ENCODE peak calls at places on chromosomes 2 and 18, in four cellular contexts. T, K, E and U are unnamed samples.

GRCh38 chr2:174120346-174120745 is 128.0 kb downstream of the OLA1 start:
- DNase-seq in T (peak), E (no peak), K (no peak), U (no peak)

GRCh38 chr2:11129598-11130449 is 25.4 kb upstream of the SLC66A3 start:
- DNase-seq in K (peak), E (peak), T (peak), U (peak)

GRCh38 chr2:144217853-144218633 is 301.9 kb downstream of the ZEB2 start:
- DNase-seq in E (no peak), T (no peak), K (no peak), U (no peak)

GRCh38 chr2:222545821-222546540 is 109.9 kb downstream of the FARSB start:
- DNase-seq in K (no peak), E (no peak), T (no peak), U (no peak)

GRCh38 chr18:7021994-7022840 is 95.4 kb downstream of the LAMA1 start:
- DNase-seq in E (no peak), T (peak), K (no peak), U (peak)

GRCh38 chr18:59823611-59824195 is 76.1 kb upstream of the PMAIP1 start:
- DNase-seq in E (no peak), K (no peak), T (peak), U (peak)

GRCh38 chr18:46320297-46320696 is 216.1 kb downstream of the HAUS1 start:
- DNase-seq in T (no peak), K (no peak), E (no peak), U (no peak)

GRCh38 chr2:96239091-96239490 is 26.7 kb downstream of the TMEM127 start:
- DNase-seq in K (no peak), T (no peak), E (no peak), U (no peak)

GRCh38 chr2:119691189-119691588 is 12.2 kb downstream of the TMEM177 start:
- DNase-seq in E (no peak), T (no peak), K (no peak), U (no peak)

GRCh38 chr2:61328707-61329251 is 142.1 kb downstream of the USP34 start:
- DNase-seq in K (no peak), T (no peak), E (no peak), U (no peak)

GRCh38 chr2:12856934-12857660 is 140.4 kb downstream of the TRIB2 start:
- DNase-seq in E (peak), T (peak), K (no peak), U (no peak)

GRCh38 chr2:152115952-152116351 is 17.1 kb upstream of the CACNB4 start:
- DNase-seq in T (no peak), E (no peak), K (no peak), U (no peak)

GRCh38 chr2:216838146-216838545 is 21.7 kb downstream of the TNP1 start:
- DNase-seq in E (no peak), T (no peak), K (no peak), U (no peak)

GRCh38 chr2:64695656-64696310 is 42.1 kb upstream of the SERTAD2 start:
- DNase-seq in K (no peak), T (no peak), E (no peak), U (no peak)

GRCh38 chr18:79626905-79627749 is 52.5 kb upstream of the CTDP1 start:
- DNase-seq in K (no peak), E (no peak), T (no peak), U (no peak)

GRCh38 chr2:241228081-241228859 is 39.8 kb downstream of the ANO7 start:
- DNase-seq in T (no peak), K (no peak), E (no peak), U (no peak)

GRCh38 chr18:13796515-13796914 is 27.4 kb upstream of the MC5R start:
- DNase-seq in T (no peak), K (no peak), E (no peak), U (no peak)
- TF ChIP-seq CTCF in T (no peak), K (no peak), E (no peak), U (no peak)

GRCh38 chr2:108586631-108587030 is 52.4 kb downstream of the LIMS1 start:
- DNase-seq in T (no peak), E (no peak), K (no peak), U (no peak)
- TF ChIP-seq CTCF in T (no peak), E (no peak), K (no peak), U (no peak)

GRCh38 chr2:108330971-108331370 is 42.3 kb downstream of the SULT1C2 start:
- DNase-seq in E (no peak), K (no peak), T (no peak), U (no peak)

GRCh38 chr2:108325756-108326155 is 37.1 kb downstream of the SULT1C2 start:
- DNase-seq in E (no peak), K (no peak), T (no peak), U (no peak)

GRCh38 chr2:108324531-108325256 is 36.0 kb downstream of the SULT1C2 start:
- DNase-seq in T (no peak), K (no peak), E (no peak), U (no peak)

GRCh38 chr2:108329771-108330170 is 41.1 kb downstream of the SULT1C2 start:
- DNase-seq in E (no peak), T (no peak), K (no peak), U (no peak)
- TF ChIP-seq CTCF in E (no peak), T (no peak), K (no peak), U (no peak)

GRCh38 chr2:100741880-100742814 is 77.8 kb upstream of the NPAS2 start:
- DNase-seq in T (no peak), E (no peak), K (no peak), U (no peak)
- TF ChIP-seq CTCF in T (no peak), E (no peak), K (no peak), U (no peak)

DNA sequence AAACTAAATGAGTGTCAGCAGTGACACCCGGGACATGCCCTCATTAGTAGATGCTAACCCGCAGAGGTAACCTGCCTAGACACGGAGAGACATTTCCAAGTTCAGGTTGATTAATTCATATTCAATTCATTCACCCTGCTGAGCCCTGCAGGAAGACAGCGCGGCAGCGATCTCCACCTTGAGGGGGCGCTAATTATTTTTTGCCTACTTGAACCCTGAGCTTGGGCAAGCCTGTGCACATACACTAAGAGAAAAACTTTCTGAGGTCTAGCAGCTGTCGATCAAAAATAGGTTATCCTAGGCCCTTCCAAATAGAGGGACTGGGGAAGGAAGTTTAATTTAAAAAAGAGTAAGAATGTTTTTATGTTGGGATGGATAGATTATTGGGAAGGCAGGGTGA is 1.3 kb upstream of the LYPD6 start:
- DNase-seq in T (no peak), E (no peak), K (no peak), U (peak)
- TF ChIP-seq CTCF in T (no peak), E (no peak), K (no peak), U (peak)

GRCh38 chr2:112482309-112483046 is 522 bp downstream of the TTL start:
- DNase-seq in E (peak), T (peak), K (peak), U (peak)

GRCh38 chr2:112483047-112483473 is 1.1 kb downstream of the TTL start:
- DNase-seq in K (no peak), E (no peak), T (peak), U (peak)

GRCh38 chr2:112481528-112482228 is at the start of gene TTL:
- DNase-seq in K (peak), E (peak), T (peak), U (peak)

GRCh38 chr2:112481050-112481527 is 867 bp upstream of the TTL start:
- DNase-seq in T (peak), K (peak), E (peak), U (peak)

DNA sequence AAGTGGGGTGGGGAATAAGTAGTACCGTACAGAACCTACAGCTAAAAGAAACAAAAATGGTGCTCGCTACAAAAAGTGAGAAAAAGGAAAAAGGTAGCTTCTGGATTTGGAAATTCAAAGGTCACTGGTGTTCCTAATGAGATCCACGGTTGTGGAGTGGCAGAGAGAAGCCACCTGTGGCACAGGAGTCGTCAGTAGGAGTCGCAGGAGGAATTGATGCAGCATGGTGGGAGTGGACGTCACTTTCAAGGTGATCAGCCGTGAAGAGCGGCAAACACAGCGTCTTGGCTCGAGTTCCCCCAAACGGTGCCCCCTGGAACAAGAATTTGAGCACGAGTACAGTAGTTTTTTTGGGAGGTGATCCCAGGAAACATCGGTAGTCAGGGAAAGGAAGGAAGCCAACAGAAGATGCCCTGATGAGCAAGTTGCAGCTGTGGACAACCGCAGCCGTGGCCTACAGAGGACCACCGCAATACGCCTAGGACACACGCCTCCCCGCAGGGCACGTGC is 1.4 kb upstream of the TTL start:
- DNase-seq in K (no peak), E (peak), T (peak), U (no peak)
- TF ChIP-seq CTCF in K (no peak), E (no peak), T (no peak), U (no peak)

DNA sequence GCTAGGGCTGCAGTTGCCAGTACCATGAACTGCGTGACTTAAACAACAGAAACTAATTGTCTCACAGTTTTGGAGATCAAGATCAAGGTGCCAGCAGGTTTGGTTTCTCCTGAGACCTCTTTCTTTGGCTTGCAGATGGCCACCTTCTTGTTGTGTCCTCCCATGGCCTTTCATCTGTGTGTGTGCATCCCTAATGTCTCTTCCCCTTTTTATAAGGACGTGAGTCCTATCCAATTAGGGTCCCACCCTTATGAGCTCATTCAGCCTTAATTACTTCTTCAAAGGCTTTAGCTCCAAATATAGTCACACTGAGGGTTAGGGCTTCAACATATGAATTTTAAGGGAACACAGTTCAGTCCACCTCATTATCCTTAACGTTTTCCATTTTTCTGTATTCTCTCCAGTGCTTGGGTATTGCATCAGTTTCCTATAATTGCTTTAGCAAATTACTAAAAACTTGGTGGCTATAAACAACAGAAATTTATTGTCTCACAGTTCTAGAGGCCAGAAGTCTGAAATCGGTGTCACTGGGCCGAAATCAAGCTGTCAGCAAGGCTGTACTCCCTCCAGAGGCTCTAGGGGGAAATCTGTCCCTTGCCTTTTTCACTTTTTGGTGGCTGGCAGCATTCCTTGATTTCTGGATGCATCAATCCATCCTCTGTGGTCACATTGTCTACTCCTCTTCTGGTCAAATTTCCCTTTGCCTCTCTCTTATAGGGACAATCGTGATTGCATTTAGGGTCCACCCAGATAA is 34.1 kb downstream of the CDC42EP3 start:
- DNase-seq in E (no peak), T (no peak), K (no peak), U (no peak)
- TF ChIP-seq CTCF in E (no peak), T (no peak), K (no peak), U (no peak)

DNA sequence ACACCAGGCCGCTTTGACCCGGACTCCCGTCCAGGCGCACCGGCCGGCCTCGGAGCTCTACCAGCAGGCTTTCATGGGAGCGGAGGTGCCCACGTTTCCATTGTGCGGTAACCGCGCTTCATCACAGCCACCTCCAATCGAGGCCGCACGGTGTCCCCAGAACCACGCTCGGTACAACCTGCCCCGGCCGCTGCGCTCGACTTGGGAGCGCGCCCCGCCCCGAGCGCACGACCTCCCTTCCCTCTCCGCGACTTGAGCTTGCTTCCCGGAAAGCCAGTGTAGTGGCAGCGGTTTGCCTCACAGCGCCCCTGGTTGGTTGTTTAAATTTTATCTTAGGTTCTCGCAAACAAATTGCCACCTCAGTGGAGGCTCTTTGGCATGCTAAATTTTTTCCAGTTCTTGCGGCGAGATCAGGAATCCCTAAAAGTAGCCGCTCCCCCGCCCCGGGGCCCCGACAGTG is 329 bp upstream of the CYP1B1 start:
- DNase-seq in T (peak), E (no peak), K (peak), U (peak)
- TF ChIP-seq CTCF in T (peak), E (no peak), K (no peak), U (no peak)

GRCh38 chr2:200425026-200425821 is 84.6 kb downstream of the KCTD18 start:
- DNase-seq in K (no peak), T (no peak), E (no peak), U (no peak)

GRCh38 chr2:200423552-200423951 is 86.3 kb downstream of the KCTD18 start:
- DNase-seq in T (no peak), K (no peak), E (no peak), U (no peak)

GRCh38 chr2:200421270-200421669 is 88.6 kb downstream of the KCTD18 start:
- DNase-seq in E (no peak), K (no peak), T (no peak), U (no peak)

GRCh38 chr2:200422071-200422470 is 87.8 kb downstream of the KCTD18 start:
- DNase-seq in T (no peak), E (no peak), K (no peak), U (no peak)

GRCh38 chr2:200422532-200423262 is 87.2 kb downstream of the KCTD18 start:
- DNase-seq in K (no peak), E (no peak), T (no peak), U (no peak)
- TF ChIP-seq CTCF in K (no peak), E (no peak), T (no peak), U (no peak)

DNA sequence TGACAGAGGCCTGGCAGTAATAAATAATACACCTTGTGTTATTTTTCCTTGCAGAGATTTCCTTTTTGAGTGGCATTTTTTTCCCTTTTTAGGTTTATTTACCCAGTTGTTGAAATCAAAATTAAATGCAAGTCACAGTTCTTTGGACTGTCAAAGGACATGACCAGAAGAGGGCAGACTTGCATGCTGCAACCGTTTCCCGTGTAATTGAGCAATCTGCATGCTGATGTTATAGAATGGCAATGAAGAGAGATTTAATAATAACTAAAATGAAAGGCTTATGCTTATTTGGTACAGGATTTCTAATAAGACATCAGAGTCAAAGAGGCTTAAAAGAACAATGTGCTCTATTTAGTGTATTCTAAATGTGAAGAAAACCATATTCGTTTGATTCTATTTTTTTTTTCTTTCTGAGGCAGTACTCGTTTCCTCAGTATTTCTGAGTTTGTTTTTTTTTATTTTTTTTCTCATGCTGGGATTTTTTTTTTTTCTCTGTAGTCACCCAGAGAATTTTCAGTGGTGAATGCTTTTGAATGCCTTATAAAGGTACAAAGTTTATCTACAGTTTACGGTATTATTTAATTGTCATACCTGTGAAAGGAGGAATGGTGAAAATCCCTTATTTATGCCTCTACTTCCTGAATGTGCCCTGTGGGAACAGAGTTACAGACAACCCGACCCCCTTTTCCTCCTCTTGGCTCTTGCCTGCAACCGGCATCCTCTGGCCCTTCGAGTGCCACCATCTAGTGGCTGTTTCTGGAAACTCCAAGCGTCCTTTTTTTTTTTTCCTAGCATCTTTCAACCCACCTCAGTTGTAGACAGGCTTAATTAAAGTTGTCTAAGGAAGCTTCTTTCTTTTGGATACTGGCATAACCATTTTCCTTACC is 368.5 kb downstream of the LRRTM1 start:
- DNase-seq in E (no peak), T (peak), K (no peak), U (peak)
- TF ChIP-seq CTCF in E (no peak), T (peak), K (no peak), U (peak)